ENCODE peak calls at places on chromosomes 1 and 21, in five cellular contexts. One of them, this sample, is unnamed.

GRCh38 chr1:32900371-32900955 is 726 bp downstream of the TMEM54 start:
- DNase-seq in CD4-positive, alpha-beta memory T cell: no peak
- DNase-seq in HAP-1: no peak
- DNase-seq in dorsolateral prefrontal cortex: no peak
- DNase-seq in HepG2: no peak
- DNase-seq in this sample: peak; percentile 46

GRCh38 chr1:228786361-228787129 is 51.3 kb downstream of the RHOU start:
- DNase-seq in CD4-positive, alpha-beta memory T cell: no peak
- DNase-seq in HepG2: no peak
- DNase-seq in HAP-1: no peak
- DNase-seq in dorsolateral prefrontal cortex: no peak
- DNase-seq in this sample: no peak

GRCh38 chr1:161192476-161193465 is 6.1 kb downstream of the ADAMTS4 start:
- DNase-seq in HepG2: peak; percentile 72
- DNase-seq in HAP-1: peak; percentile 78
- DNase-seq in CD4-positive, alpha-beta memory T cell: peak; percentile 71
- DNase-seq in dorsolateral prefrontal cortex: peak; percentile 64
- DNase-seq in this sample: no peak

GRCh38 chr1:28127617-28128257 is 39.3 kb upstream of the EYA3 start:
- DNase-seq in CD4-positive, alpha-beta memory T cell: no peak
- DNase-seq in HAP-1: no peak
- DNase-seq in dorsolateral prefrontal cortex: no peak
- DNase-seq in HepG2: no peak
- DNase-seq in this sample: no peak

GRCh38 chr1:37306461-37306860 is 167.9 kb upstream of the ZC3H12A start:
- DNase-seq in HAP-1: no peak
- DNase-seq in CD4-positive, alpha-beta memory T cell: no peak
- DNase-seq in dorsolateral prefrontal cortex: no peak
- DNase-seq in HepG2: no peak
- DNase-seq in this sample: no peak

GRCh38 chr1:75672528-75673393 is 51.7 kb upstream of the ACADM start:
- DNase-seq in CD4-positive, alpha-beta memory T cell: no peak
- DNase-seq in dorsolateral prefrontal cortex: no peak
- DNase-seq in HAP-1: no peak
- DNase-seq in HepG2: peak; percentile 58
- DNase-seq in this sample: no peak

GRCh38 chr21:38930838-38931237 is 125.1 kb downstream of the ETS2 start:
- DNase-seq in HAP-1: no peak
- DNase-seq in dorsolateral prefrontal cortex: no peak
- DNase-seq in HepG2: no peak
- DNase-seq in CD4-positive, alpha-beta memory T cell: no peak
- DNase-seq in this sample: no peak

GRCh38 chr1:67889940-67890567 is 56.8 kb upstream of the GNG12 start:
- DNase-seq in HAP-1: no peak
- DNase-seq in HepG2: no peak
- DNase-seq in CD4-positive, alpha-beta memory T cell: no peak
- DNase-seq in dorsolateral prefrontal cortex: no peak
- DNase-seq in this sample: no peak

GRCh38 chr1:67555487-67556296 is 125.5 kb upstream of the SERBP1 start:
- DNase-seq in HepG2: no peak
- DNase-seq in CD4-positive, alpha-beta memory T cell: no peak
- DNase-seq in HAP-1: no peak
- DNase-seq in dorsolateral prefrontal cortex: no peak
- DNase-seq in this sample: no peak

GRCh38 chr1:204353213-204353910 is 6.4 kb downstream of the PLEKHA6 start:
- DNase-seq in HAP-1: no peak
- DNase-seq in dorsolateral prefrontal cortex: no peak
- DNase-seq in HepG2: no peak
- DNase-seq in CD4-positive, alpha-beta memory T cell: no peak
- DNase-seq in this sample: no peak

GRCh38 chr21:17988038-17988437 is 168.9 kb upstream of the C21orf91 start:
- DNase-seq in CD4-positive, alpha-beta memory T cell: no peak
- DNase-seq in dorsolateral prefrontal cortex: no peak
- DNase-seq in HepG2: no peak
- DNase-seq in HAP-1: no peak
- DNase-seq in this sample: no peak

GRCh38 chr1:173114381-173114780 is 63.6 kb upstream of the TNFSF18 start:
- DNase-seq in HepG2: no peak
- DNase-seq in HAP-1: no peak
- DNase-seq in CD4-positive, alpha-beta memory T cell: no peak
- DNase-seq in dorsolateral prefrontal cortex: no peak
- DNase-seq in this sample: no peak

GRCh38 chr1:116001739-116002487 is 25.6 kb downstream of the SLC22A15 start:
- DNase-seq in HepG2: no peak
- DNase-seq in HAP-1: no peak
- DNase-seq in CD4-positive, alpha-beta memory T cell: no peak
- DNase-seq in dorsolateral prefrontal cortex: no peak
- DNase-seq in this sample: no peak

GRCh38 chr1:66240491-66241484 is 293.2 kb upstream of the SGIP1 start:
- DNase-seq in CD4-positive, alpha-beta memory T cell: no peak
- DNase-seq in HepG2: no peak
- DNase-seq in dorsolateral prefrontal cortex: no peak
- DNase-seq in HAP-1: no peak
- DNase-seq in this sample: no peak

GRCh38 chr21:29671728-29672127 is 268.1 kb downstream of the GRIK1 start:
- DNase-seq in HAP-1: no peak
- DNase-seq in dorsolateral prefrontal cortex: no peak
- DNase-seq in HepG2: no peak
- DNase-seq in CD4-positive, alpha-beta memory T cell: no peak
- DNase-seq in this sample: no peak

GRCh38 chr1:108141604-108142003 is 58.5 kb downstream of the SLC25A24 start:
- DNase-seq in HAP-1: no peak
- DNase-seq in CD4-positive, alpha-beta memory T cell: no peak
- DNase-seq in dorsolateral prefrontal cortex: no peak
- DNase-seq in HepG2: no peak
- DNase-seq in this sample: no peak

GRCh38 chr1:6869002-6869380 is 83.7 kb downstream of the CAMTA1 start:
- DNase-seq in HAP-1: peak; percentile 66
- DNase-seq in CD4-positive, alpha-beta memory T cell: no peak
- DNase-seq in dorsolateral prefrontal cortex: no peak
- DNase-seq in HepG2: no peak
- DNase-seq in this sample: no peak

GRCh38 chr1:111471012-111471411 is 2.8 kb upstream of the C1orf162 start:
- DNase-seq in HAP-1: no peak
- DNase-seq in CD4-positive, alpha-beta memory T cell: peak; percentile 91
- DNase-seq in dorsolateral prefrontal cortex: no peak
- DNase-seq in HepG2: no peak
- DNase-seq in this sample: peak; percentile 65

GRCh38 chr21:29741761-29742160 is 198.0 kb downstream of the GRIK1 start:
- DNase-seq in HAP-1: no peak
- DNase-seq in HepG2: no peak
- DNase-seq in dorsolateral prefrontal cortex: no peak
- DNase-seq in CD4-positive, alpha-beta memory T cell: no peak
- DNase-seq in this sample: no peak

GRCh38 chr1:3940081-3940755 is 40.1 kb upstream of the C1orf174 start:
- DNase-seq in CD4-positive, alpha-beta memory T cell: no peak
- DNase-seq in HepG2: no peak
- DNase-seq in dorsolateral prefrontal cortex: no peak
- DNase-seq in HAP-1: no peak
- DNase-seq in this sample: no peak

GRCh38 chr1:96684737-96685136 is 36.8 kb upstream of the PTBP2 start:
- DNase-seq in HAP-1: no peak
- DNase-seq in CD4-positive, alpha-beta memory T cell: no peak
- DNase-seq in dorsolateral prefrontal cortex: no peak
- DNase-seq in HepG2: no peak
- DNase-seq in this sample: no peak
- H3K27me3 ChIP-seq in HAP-1: no peaks in the 10 kb centered on the region
- H3K27me3 ChIP-seq in CD4-positive, alpha-beta memory T cell: no peaks in the 10 kb centered on the region
- H3K27me3 ChIP-seq in dorsolateral prefrontal cortex: no peaks in the 10 kb centered on the region
- H3K27me3 ChIP-seq in HepG2: no peaks in the 10 kb centered on the region
- H3K27me3 ChIP-seq in this sample: no peaks in the 10 kb centered on the region

GRCh38 chr1:98321191-98321590 is 340.3 kb upstream of the SNX7 start:
- DNase-seq in HepG2: no peak
- DNase-seq in dorsolateral prefrontal cortex: no peak
- DNase-seq in HAP-1: no peak
- DNase-seq in CD4-positive, alpha-beta memory T cell: no peak
- DNase-seq in this sample: no peak

GRCh38 chr1:98323906-98324358 is 337.6 kb upstream of the SNX7 start:
- DNase-seq in HepG2: no peak
- DNase-seq in CD4-positive, alpha-beta memory T cell: no peak
- DNase-seq in HAP-1: no peak
- DNase-seq in dorsolateral prefrontal cortex: no peak
- DNase-seq in this sample: no peak

GRCh38 chr1:98325646-98326441 is 335.7 kb upstream of the SNX7 start:
- DNase-seq in HepG2: peak; percentile 2
- DNase-seq in HAP-1: no peak
- DNase-seq in dorsolateral prefrontal cortex: no peak
- DNase-seq in CD4-positive, alpha-beta memory T cell: no peak
- DNase-seq in this sample: no peak

GRCh38 chr1:98323396-98323795 is 338.1 kb upstream of the SNX7 start:
- DNase-seq in HAP-1: no peak
- DNase-seq in CD4-positive, alpha-beta memory T cell: no peak
- DNase-seq in HepG2: no peak
- DNase-seq in dorsolateral prefrontal cortex: no peak
- DNase-seq in this sample: no peak

GRCh38 chr1:98322966-98323365 is 338.6 kb upstream of the SNX7 start:
- DNase-seq in HAP-1: no peak
- DNase-seq in CD4-positive, alpha-beta memory T cell: no peak
- DNase-seq in HepG2: no peak
- DNase-seq in dorsolateral prefrontal cortex: no peak
- DNase-seq in this sample: no peak
- H3K4me3 ChIP-seq in HAP-1: no peak overlapping the region
- H3K4me3 ChIP-seq in CD4-positive, alpha-beta memory T cell: no peak overlapping the region
- H3K4me3 ChIP-seq in HepG2: no peak overlapping the region
- H3K4me3 ChIP-seq in dorsolateral prefrontal cortex: no peak overlapping the region
- H3K4me3 ChIP-seq in this sample: no peak overlapping the region

GRCh38 chr1:245814651-245815050 is 659.9 kb downstream of the KIF26B start:
- DNase-seq in CD4-positive, alpha-beta memory T cell: no peak
- DNase-seq in HAP-1: no peak
- DNase-seq in dorsolateral prefrontal cortex: no peak
- DNase-seq in HepG2: no peak
- DNase-seq in this sample: no peak
- H3K27me3 ChIP-seq in CD4-positive, alpha-beta memory T cell: no peaks in the 10 kb centered on the region
- H3K27me3 ChIP-seq in HAP-1: no peaks in the 10 kb centered on the region
- H3K27me3 ChIP-seq in dorsolateral prefrontal cortex: no peaks in the 10 kb centered on the region
- H3K27me3 ChIP-seq in HepG2: no peaks in the 10 kb centered on the region
- H3K27me3 ChIP-seq in this sample: no peaks in the 10 kb centered on the region

DNA sequence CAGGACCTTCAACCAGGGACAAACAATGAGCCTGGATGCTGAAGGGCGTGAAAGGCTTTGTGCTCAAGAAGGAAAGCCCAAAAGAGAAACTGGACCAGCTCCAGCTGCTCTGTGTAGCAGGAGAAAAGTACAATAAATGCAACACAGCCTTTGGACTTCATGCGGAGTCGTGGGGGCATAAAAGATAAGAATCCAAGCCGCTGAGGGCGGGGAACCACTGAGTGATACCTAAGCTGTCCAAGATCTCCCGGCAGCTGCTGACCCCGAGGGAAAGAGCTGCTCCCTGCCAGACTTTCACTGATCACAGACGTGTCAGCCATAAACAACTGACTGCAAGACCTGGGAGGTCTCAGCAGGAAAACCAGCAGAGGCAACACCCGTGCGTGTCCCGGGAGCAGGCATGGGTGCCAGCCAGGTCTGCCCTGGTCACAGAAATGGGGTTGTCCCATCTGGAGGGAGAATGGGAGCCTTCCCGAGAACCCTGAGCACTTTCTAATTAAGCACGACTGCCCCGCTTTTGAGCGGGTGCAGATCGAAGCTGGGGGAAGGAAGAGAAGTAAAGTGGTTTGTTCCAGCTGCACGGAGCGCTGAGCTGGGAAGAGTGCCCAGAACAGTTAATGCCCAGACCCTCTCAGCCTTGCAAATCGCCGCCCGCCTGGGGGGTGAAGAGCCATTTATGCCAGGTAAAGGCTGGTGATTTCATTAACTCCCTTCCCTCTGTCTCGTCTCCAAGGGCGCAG is 68.3 kb upstream of the TARDBP start:
- DNase-seq in HepG2: peak; percentile 25
- DNase-seq in HAP-1: peak; percentile 24
- DNase-seq in CD4-positive, alpha-beta memory T cell: no peak
- DNase-seq in dorsolateral prefrontal cortex: no peak
- DNase-seq in this sample: no peak
- H3K4me3 ChIP-seq in HepG2: peak overlapping the region; percentile 58
- H3K4me3 ChIP-seq in HAP-1: no peak overlapping the region
- H3K4me3 ChIP-seq in CD4-positive, alpha-beta memory T cell: no peak overlapping the region
- H3K4me3 ChIP-seq in dorsolateral prefrontal cortex: no peak overlapping the region
- H3K4me3 ChIP-seq in this sample: peak overlapping the region; percentile 39

DNA sequence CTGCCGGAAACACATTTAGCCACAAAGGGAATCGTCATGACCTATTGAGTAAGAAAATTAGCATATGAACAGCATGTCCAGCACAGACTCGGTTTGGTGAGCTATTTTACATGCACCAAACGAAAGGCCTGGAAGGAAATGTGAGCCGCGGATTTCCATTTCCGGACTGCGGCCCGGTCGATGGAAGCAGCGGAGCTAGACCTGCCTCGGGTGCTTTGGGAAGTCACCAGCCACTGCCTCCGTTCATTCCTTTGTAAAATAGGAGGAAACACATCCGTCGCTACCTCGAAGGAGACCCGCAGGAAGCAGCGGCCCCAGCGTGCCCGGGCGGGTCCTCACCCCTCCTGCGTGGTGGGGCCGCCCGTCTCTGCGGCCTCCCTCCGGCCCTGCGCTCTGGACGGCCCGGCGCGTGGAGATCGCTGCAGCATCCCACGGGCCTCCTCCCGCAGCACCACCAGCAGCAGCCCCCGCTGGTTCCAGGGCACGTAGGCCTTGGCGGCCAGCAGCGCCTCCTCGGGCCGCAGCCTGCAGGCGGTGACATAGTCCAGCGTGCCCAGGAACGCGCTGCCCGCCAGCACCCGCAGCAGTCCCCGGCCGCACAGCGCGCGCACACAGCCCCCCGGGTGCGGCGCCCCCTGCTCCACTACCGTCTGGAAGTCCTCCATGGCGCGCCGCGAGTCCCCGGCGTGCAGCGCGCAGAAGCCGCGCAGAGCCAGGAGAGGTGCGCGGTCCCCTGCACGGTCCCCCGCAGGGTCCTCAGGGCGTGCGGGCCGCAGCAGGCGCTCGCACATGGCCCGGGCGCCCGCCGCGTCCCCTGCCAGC is 12.1 kb downstream of the TTC34 start:
- DNase-seq in HAP-1: peak; percentile 51
- DNase-seq in dorsolateral prefrontal cortex: no peak
- DNase-seq in CD4-positive, alpha-beta memory T cell: no peak
- DNase-seq in HepG2: no peak
- DNase-seq in this sample: peak; percentile 51
- H3K27me3 ChIP-seq in HAP-1: no peaks in the 10 kb centered on the region
- H3K27me3 ChIP-seq in dorsolateral prefrontal cortex: peaks cover 45% of the 10 kb centered on the region
- H3K27me3 ChIP-seq in CD4-positive, alpha-beta memory T cell: peaks cover 5% of the 10 kb centered on the region
- H3K27me3 ChIP-seq in HepG2: peaks cover 2% of the 10 kb centered on the region
- H3K27me3 ChIP-seq in this sample: peaks cover 73% of the 10 kb centered on the region

GRCh38 chr1:51425273-51425672 is 93.8 kb downstream of the EPS15 start:
- DNase-seq in CD4-positive, alpha-beta memory T cell: no peak
- DNase-seq in HAP-1: no peak
- DNase-seq in HepG2: no peak
- DNase-seq in dorsolateral prefrontal cortex: no peak
- DNase-seq in this sample: no peak

GRCh38 chr1:51423098-51423821 is 92.9 kb upstream of the TTC39A start:
- DNase-seq in HepG2: no peak
- DNase-seq in dorsolateral prefrontal cortex: no peak
- DNase-seq in HAP-1: no peak
- DNase-seq in CD4-positive, alpha-beta memory T cell: no peak
- DNase-seq in this sample: no peak

GRCh38 chr1:51421961-51422360 is 91.6 kb upstream of the TTC39A start:
- DNase-seq in CD4-positive, alpha-beta memory T cell: peak; percentile 40
- DNase-seq in HepG2: peak; percentile 33
- DNase-seq in HAP-1: no peak
- DNase-seq in dorsolateral prefrontal cortex: no peak
- DNase-seq in this sample: no peak

GRCh38 chr1:51420867-51421627 is 90.7 kb upstream of the TTC39A start:
- DNase-seq in CD4-positive, alpha-beta memory T cell: no peak
- DNase-seq in dorsolateral prefrontal cortex: no peak
- DNase-seq in HAP-1: no peak
- DNase-seq in HepG2: no peak
- DNase-seq in this sample: no peak

GRCh38 chr1:51422367-51423097 is 92.2 kb upstream of the TTC39A start:
- DNase-seq in HepG2: no peak
- DNase-seq in HAP-1: no peak
- DNase-seq in CD4-positive, alpha-beta memory T cell: no peak
- DNase-seq in dorsolateral prefrontal cortex: no peak
- DNase-seq in this sample: no peak
- H3K4me3 ChIP-seq in HepG2: no peak overlapping the region
- H3K4me3 ChIP-seq in HAP-1: no peak overlapping the region
- H3K4me3 ChIP-seq in CD4-positive, alpha-beta memory T cell: no peak overlapping the region
- H3K4me3 ChIP-seq in dorsolateral prefrontal cortex: peak overlapping the region; percentile 45
- H3K4me3 ChIP-seq in this sample: no peak overlapping the region

This sample was measured in upper lobe of right lung.